ENCODE peak calls at places on chromosomes 2 and 18, in five cellular contexts. S is breast epithelium, O is HL-60, C is HCT116, G is SK-N-SH. P is an unnamed sample.

GRCh38 chr2:142840438-142840837 is 37.0 kb upstream of the KYNU start:
- DNase-seq in S (no peak), O (no peak), C (no peak), G (no peak), P (no peak)

GRCh38 chr2:203891474-203891873 is 23.9 kb downstream of the CTLA4 start:
- DNase-seq in S (no peak), O (peak), C (no peak), G (no peak), P (no peak)

GRCh38 chr2:193837368-193837767 is 1642.6 kb upstream of the TMEFF2 start:
- DNase-seq in S (no peak), O (no peak), C (no peak), G (no peak), P (no peak)

GRCh38 chr2:221100467-221101089 is 471.5 kb downstream of the EPHA4 start:
- DNase-seq in S (no peak), O (no peak), C (peak), G (no peak), P (no peak)

GRCh38 chr2:74006424-74006823 is 21.7 kb downstream of the TET3 start:
- DNase-seq in S (no peak), O (no peak), C (no peak), G (no peak), P (no peak)

GRCh38 chr2:196640031-196640548 is 575 bp downstream of the CCDC150 start:
- DNase-seq in S (no peak), O (no peak), C (no peak), G (no peak), P (no peak)

GRCh38 chr2:109402980-109403840 is 210.6 kb downstream of the SEPTIN10 start:
- DNase-seq in S (no peak), O (peak), C (no peak), G (no peak), P (no peak)

GRCh38 chr18:55912071-55912470 is 324.1 kb upstream of the TCF4 start:
- DNase-seq in S (no peak), O (no peak), C (no peak), G (no peak), P (no peak)

GRCh38 chr2:27356056-27356381 is 545 bp downstream of the GTF3C2 start:
- DNase-seq in S (no peak), O (peak), C (no peak), G (peak), P (no peak)

GRCh38 chr2:437772-438393 is 150.0 kb upstream of the ALKAL2 start:
- DNase-seq in S (no peak), O (peak), C (no peak), G (no peak), P (no peak)

GRCh38 chr2:173271825-173272224 is 82.8 kb upstream of the CDCA7 start:
- DNase-seq in S (no peak), O (no peak), C (no peak), G (no peak), P (no peak)

GRCh38 chr2:72512376-72512775 is 313.5 kb downstream of the EXOC6B start:
- DNase-seq in S (no peak), O (no peak), C (no peak), G (no peak), P (no peak)

GRCh38 chr2:72515696-72516095 is 310.1 kb downstream of the EXOC6B start:
- DNase-seq in S (no peak), O (no peak), C (no peak), G (no peak), P (no peak)

GRCh38 chr2:72511906-72512305 is 313.9 kb downstream of the EXOC6B start:
- DNase-seq in S (no peak), O (no peak), C (no peak), G (no peak), P (no peak)

DNA sequence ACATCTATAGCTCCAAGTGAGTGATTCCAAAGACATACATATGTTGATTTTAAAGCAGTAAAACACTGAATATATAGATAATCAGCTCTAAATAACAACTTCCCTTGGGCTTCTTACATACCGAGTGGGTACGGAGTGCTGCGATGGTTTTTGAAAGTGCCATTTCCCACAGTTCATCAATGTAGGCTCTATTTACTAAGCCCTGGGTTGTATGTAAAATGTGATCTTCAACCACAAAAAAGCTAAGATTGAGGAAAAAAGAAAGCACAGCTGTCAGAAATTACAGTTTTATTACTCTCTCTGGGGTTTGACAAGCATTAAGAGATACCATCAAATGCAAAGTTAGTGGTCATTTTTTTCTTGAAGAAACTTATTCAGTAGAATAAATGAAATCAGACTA is 312.8 kb downstream of the EXOC6B start:
- DNase-seq in S (no peak), O (no peak), C (no peak), G (no peak), P (no peak)
- TF ChIP-seq POLR2AphosphoS5 in S (no peak), O (no peak), C (no peak), G (no peak), P (no peak)

DNA sequence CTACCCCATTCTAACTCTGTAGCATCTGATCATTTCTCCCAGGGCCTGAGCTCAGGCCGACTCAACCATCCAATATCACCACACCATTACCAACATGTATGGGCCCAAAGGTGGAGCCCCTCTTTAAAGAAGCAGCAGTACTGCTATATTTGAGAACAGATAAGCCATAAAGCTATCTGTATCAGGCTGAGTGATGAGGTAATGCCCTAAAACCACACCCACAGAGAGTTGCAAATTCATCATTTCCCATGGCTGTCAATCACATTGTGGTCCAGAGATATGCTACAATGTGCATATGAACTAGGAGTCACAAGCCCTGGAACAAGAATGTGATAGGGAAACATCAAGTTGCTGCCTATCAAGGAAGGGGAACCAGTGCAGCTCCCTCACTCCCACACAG is 52.7 kb upstream of the GALNT13 start:
- DNase-seq in S (no peak), O (no peak), C (no peak), G (no peak), P (no peak)
- TF ChIP-seq CTCF in S (no peak), O (no peak), C (no peak), G (no peak), P (no peak)

GRCh38 chr2:37842732-37843353 is 82.2 kb upstream of the RMDN2 start:
- DNase-seq in S (no peak), O (no peak), C (no peak), G (no peak), P (no peak)
- TF ChIP-seq POLR2AphosphoS5 in S (no peak), O (no peak), C (no peak), G (no peak), P (no peak)

DNA sequence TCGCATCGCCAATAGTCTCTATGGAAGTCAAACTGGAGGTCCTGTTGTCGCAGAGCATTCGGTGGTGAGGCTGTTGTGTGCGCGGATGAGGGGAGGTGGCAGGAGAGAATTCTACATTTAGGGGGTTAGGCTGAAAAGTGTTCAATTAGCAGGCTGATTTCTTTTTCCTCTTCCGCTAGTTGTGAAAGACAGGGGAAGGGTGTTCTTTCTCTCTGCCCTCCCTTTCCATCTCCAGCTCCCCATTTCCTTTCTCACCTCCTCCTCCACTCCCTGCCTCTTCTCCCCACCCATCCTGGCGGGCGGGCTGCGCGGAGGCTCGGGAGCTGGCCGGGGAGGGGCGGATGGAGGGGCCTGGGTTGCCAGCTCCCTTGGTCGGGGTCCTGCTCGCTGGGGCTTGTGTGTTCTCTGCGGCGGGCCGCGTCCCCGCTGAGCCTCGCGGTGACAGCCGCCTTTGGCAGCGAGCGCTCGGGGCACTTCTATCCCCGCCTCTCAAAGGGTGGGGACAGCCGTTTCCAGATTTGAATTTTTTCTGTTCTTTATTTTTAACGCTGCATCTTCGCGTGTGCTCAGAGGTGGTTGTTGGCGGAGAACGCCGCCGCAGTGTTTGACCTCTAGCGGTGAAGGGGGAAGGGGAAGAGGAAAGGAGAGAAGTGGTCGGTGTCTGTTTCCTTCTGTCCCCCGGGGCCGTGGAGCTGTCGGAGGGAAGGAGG is 3.6 kb downstream of the SOX11 start:
- DNase-seq in S (no peak), O (no peak), C (no peak), G (peak), P (no peak)
- TF ChIP-seq CTCF in S (no peak), O (no peak), C (no peak), G (peak), P (no peak)

GRCh38 chr2:62196278-62196901 is 475 bp downstream of the B3GNT2 start:
- DNase-seq in S (peak), O (peak), C (no peak), G (peak), P (peak)

GRCh38 chr2:62197017-62197586 is 1.2 kb downstream of the B3GNT2 start:
- DNase-seq in S (no peak), O (peak), C (no peak), G (peak), P (no peak)

GRCh38 chr2:62197609-62198236 is 1.8 kb downstream of the B3GNT2 start:
- DNase-seq in S (peak), O (peak), C (no peak), G (peak), P (peak)

GRCh38 chr2:62194558-62195420 is 1.1 kb upstream of the B3GNT2 start:
- DNase-seq in S (no peak), O (no peak), C (no peak), G (no peak), P (no peak)

DNA sequence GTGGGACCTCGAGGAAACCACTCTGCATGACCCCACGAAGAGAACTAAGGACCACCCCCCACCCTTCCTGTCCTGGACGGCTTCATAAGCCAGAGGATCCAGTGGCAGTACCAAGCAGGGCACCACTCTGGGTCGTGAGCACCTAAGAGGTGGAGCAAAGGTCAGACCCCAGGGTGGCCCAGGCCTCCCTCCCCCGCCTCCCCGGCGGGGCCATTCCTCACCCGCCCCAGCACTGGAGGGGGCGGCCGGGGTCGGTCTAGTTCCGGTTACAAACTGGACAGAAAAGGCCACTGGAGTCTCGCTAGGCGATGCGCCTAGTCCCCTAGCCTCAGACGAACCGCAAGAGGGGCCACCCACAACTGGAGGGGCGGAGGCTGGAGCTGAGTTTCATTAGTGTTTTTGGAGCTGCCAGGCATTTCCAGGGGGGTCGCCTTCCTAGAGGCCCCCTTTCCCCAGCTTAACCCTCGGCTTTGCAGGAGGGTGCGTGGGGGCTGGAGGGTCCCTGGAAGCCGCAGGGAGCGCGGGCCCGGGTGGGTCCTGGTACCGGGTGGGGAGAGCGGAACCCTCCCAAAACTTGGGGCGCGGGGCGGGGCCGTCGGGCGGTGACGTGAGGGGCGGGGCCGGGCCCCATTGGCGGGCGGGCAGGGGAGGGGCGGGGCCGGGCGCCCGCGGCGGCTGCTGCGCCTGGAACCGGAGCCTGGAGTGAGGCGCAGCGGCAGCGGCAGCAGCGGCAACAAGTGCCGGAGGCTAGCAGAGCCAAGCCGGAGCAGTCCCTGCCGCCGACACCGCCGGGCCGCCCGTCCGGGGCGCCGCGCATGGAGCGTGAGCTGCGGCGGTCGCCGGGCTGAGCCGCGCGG is at the start of gene B3GNT2:
- DNase-seq in S (peak), O (peak), C (peak), G (peak), P (peak)
- TF ChIP-seq POLR2AphosphoS5 in S (peak), O (peak), C (peak), G (peak), P (peak)

GRCh38 chr2:80246449-80247025 is 58.0 kb downstream of the LRRTM1 start:
- DNase-seq in S (no peak), O (no peak), C (no peak), G (no peak), P (no peak)

GRCh38 chr2:80247339-80247738 is 57.2 kb downstream of the LRRTM1 start:
- DNase-seq in S (no peak), O (no peak), C (no peak), G (no peak), P (no peak)

GRCh38 chr2:80238692-80239469 is 65.7 kb downstream of the LRRTM1 start:
- DNase-seq in S (no peak), O (peak), C (peak), G (peak), P (no peak)

GRCh38 chr2:80244905-80245584 is 59.5 kb downstream of the LRRTM1 start:
- DNase-seq in S (no peak), O (no peak), C (no peak), G (no peak), P (no peak)

GRCh38 chr2:80242355-80242910 is 62.1 kb downstream of the LRRTM1 start:
- DNase-seq in S (no peak), O (no peak), C (no peak), G (peak), P (no peak)
- TF ChIP-seq CTCF in S (no peak), O (no peak), C (no peak), G (no peak), P (no peak)